ENCODE peak calls at places on chromosomes 13 and 19, in five cellular contexts. E, P, Z, U and K are unnamed samples.

GRCh38 chr19:33100894-33101644 is 20.1 kb downstream of the GPATCH1 start:
- DNase-seq in U (peak; percentile 68), P (peak; percentile 47), E (no peak), Z (no peak), K (no peak)

GRCh38 chr19:17902701-17903100 is 30.1 kb upstream of the CCDC124 start:
- DNase-seq in U (no peak), E (no peak), P (no peak), Z (no peak), K (no peak)

GRCh38 chr13:53941588-53942190 is 913.1 kb downstream of the OLFM4 start:
- DNase-seq in P (no peak), E (no peak), Z (no peak), U (no peak), K (no peak)

GRCh38 chr19:33000510-33000909 is 28.5 kb downstream of the FAAP24 start:
- DNase-seq in U (no peak), E (no peak), P (no peak), Z (no peak), K (no peak)

GRCh38 chr19:17468302-17469091 is 1.8 kb upstream of the SLC27A1 start:
- DNase-seq in Z (peak; percentile 76), E (peak; percentile 89), U (peak; percentile 85), P (no peak), K (peak; percentile 76)

GRCh38 chr19:2235396-2236284 is 489 bp downstream of the PLEKHJ1 start:
- DNase-seq in U (peak; percentile 79), E (no peak), P (no peak), Z (no peak), K (peak; percentile 74)

GRCh38 chr19:15154002-15154612 is 46.7 kb downstream of the NOTCH3 start:
- DNase-seq in Z (no peak), U (no peak), E (no peak), P (no peak), K (no peak)

GRCh38 chr13:75073791-75074190 is 408.2 kb downstream of the TBC1D4 start:
- DNase-seq in Z (no peak), U (no peak), E (no peak), P (no peak), K (no peak)

GRCh38 chr19:4910594-4911273 is 1.4 kb downstream of the UHRF1 start:
- DNase-seq in P (no peak), E (no peak), Z (no peak), U (no peak), K (peak; percentile 31)

GRCh38 chr13:112213467-112214245 is 146.7 kb downstream of the SOX1 start:
- DNase-seq in Z (no peak), U (peak; percentile 40), E (no peak), P (no peak), K (peak; percentile 82)

GRCh38 chr19:3120611-3121231 is 15.1 kb upstream of the GNA15 start:
- DNase-seq in P (no peak), Z (no peak), U (no peak), E (no peak), K (peak; percentile 79)

GRCh38 chr13:45492538-45492937 is 27.8 kb downstream of the COG3 start:
- DNase-seq in Z (no peak), E (no peak), U (no peak), P (no peak), K (no peak)

GRCh38 chr13:95535243-95535642 is 17.3 kb upstream of the CLDN10 start:
- DNase-seq in E (no peak), P (peak; percentile 84), U (no peak), Z (no peak), K (peak; percentile 36)

GRCh38 chr13:95235199-95235726 is 66.0 kb downstream of the ABCC4 start:
- DNase-seq in P (no peak), Z (no peak), U (no peak), E (no peak), K (no peak)

GRCh38 chr13:61162636-61163035 is 253.0 kb downstream of the PCDH20 start:
- DNase-seq in P (no peak), Z (no peak), E (no peak), U (no peak), K (no peak)
- TF ChIP-seq POLR2AphosphoS5 in P (no peak), Z (no peak), E (no peak), U (no peak), K (no peak)

DNA sequence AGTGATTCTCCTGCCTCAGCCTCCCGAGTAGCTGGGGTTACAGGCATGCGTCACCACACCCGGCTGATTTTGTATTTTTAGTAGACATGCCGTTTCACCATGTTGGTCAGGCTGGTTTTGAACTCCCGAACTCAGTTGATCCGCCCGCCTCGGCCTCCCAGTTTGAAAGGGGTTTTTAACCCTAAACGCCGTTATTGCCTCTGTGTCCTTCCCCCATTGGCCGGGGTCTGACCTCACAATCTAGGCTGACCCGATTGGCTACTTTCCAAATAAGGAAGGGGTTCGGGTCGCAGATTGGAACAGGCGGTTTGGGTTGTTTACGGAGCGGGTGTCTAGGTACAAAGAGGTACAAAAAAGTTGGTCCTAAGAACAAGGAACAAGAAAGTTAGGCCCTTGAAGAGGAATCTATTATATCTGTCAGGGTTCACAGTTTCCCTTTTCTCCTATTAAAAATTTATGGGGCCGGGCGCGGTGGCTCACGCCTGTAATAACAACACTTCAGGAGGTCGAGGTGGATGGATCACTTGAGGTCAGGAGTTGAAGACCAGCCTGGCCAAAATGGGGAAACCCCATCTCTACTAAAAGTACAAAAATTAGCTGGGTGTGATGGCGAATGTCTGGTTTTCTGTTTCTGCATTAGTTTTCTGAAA is 1.0 kb downstream of the ZNF253 start:
- DNase-seq in E (no peak), U (no peak), Z (peak; percentile 78), P (no peak), K (peak; percentile 39)
- H3K36me3 ChIP-seq in E (no peaks in the 10 kb centered on the region), U (no peaks in the 10 kb centered on the region), Z (no peaks in the 10 kb centered on the region), P (no peaks in the 10 kb centered on the region), K (no peaks in the 10 kb centered on the region)

DNA sequence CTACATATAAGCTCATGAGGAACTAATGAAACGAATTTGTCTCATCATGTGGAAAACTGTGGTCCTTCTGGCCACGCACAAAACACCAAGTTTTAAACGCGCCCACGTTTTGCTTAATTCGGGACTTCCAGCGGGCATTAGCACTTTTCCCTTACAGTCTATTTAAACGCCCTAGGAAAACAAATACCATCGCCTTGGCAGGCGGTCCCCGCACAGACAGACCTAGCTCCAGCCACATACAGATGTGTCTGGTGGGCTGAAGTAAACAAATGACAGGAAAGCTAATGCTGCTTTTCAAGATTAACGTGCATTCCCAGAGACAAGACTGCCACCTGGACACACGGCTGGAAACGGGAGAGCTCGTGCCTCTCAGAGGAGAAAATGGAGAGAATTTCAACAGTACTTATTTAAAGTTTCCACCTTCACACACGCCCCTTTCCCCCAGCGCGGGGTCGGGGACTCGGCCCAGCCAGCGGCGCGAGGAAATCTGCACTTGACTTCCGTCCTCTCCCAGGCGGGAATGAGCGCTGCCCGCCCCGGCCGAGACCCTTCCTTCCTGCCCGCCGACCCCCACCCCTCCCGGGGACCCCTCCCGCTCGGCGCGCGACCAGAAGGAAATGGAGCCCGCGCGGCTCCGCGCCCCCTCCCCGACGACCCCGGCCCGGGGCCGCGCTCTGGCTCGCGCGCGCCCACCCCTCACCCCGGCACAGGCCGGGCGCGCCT is 929 bp downstream of the USP12 start:
- DNase-seq in E (no peak), U (peak; percentile 34), Z (peak; percentile 90), P (no peak), K (peak; percentile 92)
- TF ChIP-seq POLR2AphosphoS5 in E (no peak), U (no peak), Z (peak; percentile 64), P (no peak), K (no peak)

GRCh38 chr19:49910179-49910578 is 13.5 kb upstream of the IL4I1 start:
- DNase-seq in P (no peak), Z (no peak), E (no peak), U (no peak), K (no peak)
- H3K36me3 ChIP-seq in P (no peaks in the 10 kb centered on the region), Z (peaks cover 23% of the 10 kb centered on the region), E (peaks cover 18% of the 10 kb centered on the region), U (peaks cover 23% of the 10 kb centered on the region), K (peaks cover 33% of the 10 kb centered on the region)

DNA sequence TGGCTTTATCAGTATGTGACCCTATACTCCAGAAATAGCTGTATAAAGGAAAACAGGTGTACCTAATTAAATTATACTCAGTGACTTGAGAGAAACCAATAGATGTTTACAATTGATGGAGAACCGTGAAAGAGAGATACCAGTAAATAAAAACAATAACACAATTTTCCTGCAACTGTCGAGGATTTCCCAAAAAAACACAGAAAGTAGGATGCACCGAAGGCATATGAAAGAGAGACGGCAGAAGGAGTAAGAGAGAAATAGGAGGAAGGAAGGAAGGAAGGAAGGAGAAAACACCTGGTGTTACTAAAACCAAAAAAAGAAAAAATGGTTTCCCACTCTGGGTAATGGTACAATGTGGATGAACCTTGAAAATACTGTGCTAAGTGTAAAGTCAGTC is 6.8 kb upstream of the ZNF229 start:
- DNase-seq in P (no peak), E (no peak), Z (no peak), U (no peak), K (no peak)
- TF ChIP-seq POLR2AphosphoS5 in P (no peak), E (no peak), Z (no peak), U (no peak), K (no peak)